ENCODE peak calls at places on chromosome 19, in ten cellular contexts. I, D, X, G, O, V, C, N, B and J are unnamed samples.

GRCh38 chr19:14149509-14149994 is 13.2 kb upstream of the ASF1B start:
- DNase-seq in I (no peak), D (no peak), X (peak; percentile 51), G (no peak), O (peak; percentile 38), V (peak; percentile 86), C (peak; percentile 89), N (no peak), B (no peak), J (no peak)

GRCh38 chr19:38792250-38793111 is 3.5 kb downstream of the LGALS7B start:
- DNase-seq in I (no peak), D (no peak), X (no peak), G (no peak), O (no peak), V (no peak), C (peak; percentile 44), N (no peak), B (no peak), J (no peak)

GRCh38 chr19:13095934-13096890 is 6.4 kb downstream of the LYL1 start:
- DNase-seq in I (no peak), D (no peak), X (no peak), G (no peak), O (no peak), V (no peak), C (no peak), N (no peak), B (no peak), J (peak; percentile 62)

GRCh38 chr19:10568444-10568825 is 344 bp downstream of the CDKN2D start:
- DNase-seq in I (no peak), D (no peak), X (no peak), G (peak; percentile 37), O (no peak), V (peak; percentile 72), C (no peak), N (no peak), B (no peak), J (peak; percentile 92)

GRCh38 chr19:50912727-50913716 is 1.8 kb upstream of the KLK4 start:
- DNase-seq in I (no peak), D (no peak), X (no peak), G (no peak), O (no peak), V (no peak), C (no peak), N (no peak), B (no peak), J (no peak)

GRCh38 chr19:5985098-5985783 is 7.3 kb upstream of the RANBP3 start:
- DNase-seq in I (no peak), D (peak; percentile 45), X (no peak), G (peak; percentile 70), O (no peak), V (no peak), C (peak; percentile 82), N (peak; percentile 71), B (peak; percentile 77), J (no peak)

GRCh38 chr19:44720945-44721344 is 22.0 kb downstream of the CEACAM16 start:
- DNase-seq in I (no peak), D (no peak), X (no peak), G (no peak), O (no peak), V (no peak), C (peak; percentile 28), N (no peak), B (no peak), J (no peak)

GRCh38 chr19:18340990-18341868 is 831 bp downstream of the PGPEP1 start:
- DNase-seq in I (no peak), D (peak; percentile 39), X (peak; percentile 26), G (peak; percentile 66), O (peak; percentile 54), V (peak; percentile 75), C (no peak), N (peak; percentile 61), B (peak; percentile 39), J (peak; percentile 72)

GRCh38 chr19:33810821-33811220 is 14.2 kb downstream of the KCTD15 start:
- DNase-seq in I (no peak), D (no peak), X (no peak), G (no peak), O (no peak), V (no peak), C (no peak), N (no peak), B (no peak), J (no peak)

GRCh38 chr19:5036733-5037681 is 68.1 kb downstream of the KDM4B start:
- DNase-seq in I (no peak), D (peak; percentile 88), X (no peak), G (peak; percentile 80), O (peak; percentile 43), V (peak; percentile 79), C (peak; percentile 60), N (peak; percentile 96), B (no peak), J (peak; percentile 51)

GRCh38 chr19:2575734-2576481 is 100.0 kb downstream of the GADD45B start:
- DNase-seq in I (peak; percentile 86), D (no peak), X (no peak), G (no peak), O (no peak), V (peak; percentile 89), C (peak; percentile 96), N (peak; percentile 37), B (no peak), J (peak; percentile 33)

GRCh38 chr19:47432499-47432898 is 13.2 kb upstream of the MEIS3 start:
- DNase-seq in I (no peak), D (no peak), X (no peak), G (no peak), O (no peak), V (no peak), C (no peak), N (no peak), B (no peak), J (no peak)

GRCh38 chr19:18205180-18205915 is 1.5 kb upstream of the RAB3A start:
- DNase-seq in I (peak; percentile 27), D (peak; percentile 50), X (no peak), G (peak; percentile 83), O (peak; percentile 39), V (peak; percentile 91), C (peak; percentile 83), N (peak; percentile 79), B (no peak), J (peak; percentile 86)

GRCh38 chr19:16261584-16262370 is 62.8 kb upstream of the KLF2 start:
- DNase-seq in I (no peak), D (no peak), X (no peak), G (no peak), O (no peak), V (no peak), C (no peak), N (no peak), B (no peak), J (no peak)

GRCh38 chr19:41997121-41997850 is 3.3 kb upstream of the ATP1A3 start:
- DNase-seq in I (no peak), D (peak; percentile 10), X (peak; percentile 29), G (peak; percentile 37), O (no peak), V (no peak), C (peak; percentile 35), N (peak; percentile 36), B (peak; percentile 56), J (peak; percentile 84)

GRCh38 chr19:13210941-13211340 is 60.7 kb downstream of the IER2 start:
- DNase-seq in I (no peak), D (no peak), X (no peak), G (no peak), O (no peak), V (no peak), C (no peak), N (no peak), B (no peak), J (no peak)

GRCh38 chr19:14070268-14071050 is 2.1 kb upstream of the MISP3 start:
- DNase-seq in I (no peak), D (no peak), X (no peak), G (no peak), O (no peak), V (no peak), C (no peak), N (no peak), B (no peak), J (no peak)

GRCh38 chr19:28960986-28961705 is 251.8 kb downstream of the UQCRFS1 start:
- DNase-seq in I (no peak), D (peak; percentile 78), X (no peak), G (peak; percentile 86), O (no peak), V (no peak), C (peak; percentile 44), N (no peak), B (peak; percentile 32), J (no peak)

GRCh38 chr19:50330365-50331078 is 1.3 kb upstream of the KCNC3 start:
- DNase-seq in I (no peak), D (no peak), X (peak; percentile 69), G (peak; percentile 22), O (peak; percentile 78), V (peak; percentile 85), C (peak; percentile 41), N (peak; percentile 69), B (peak; percentile 84), J (peak; percentile 83)

GRCh38 chr19:14467391-14467790 is 7.8 kb downstream of the PTGER1 start:
- DNase-seq in I (no peak), D (no peak), X (no peak), G (no peak), O (no peak), V (no peak), C (no peak), N (no peak), B (no peak), J (no peak)

GRCh38 chr19:10915511-10916091 is 12.8 kb downstream of the YIPF2 start:
- DNase-seq in I (peak; percentile 89), D (peak; percentile 84), X (no peak), G (peak; percentile 95), O (no peak), V (no peak), C (peak; percentile 66), N (peak; percentile 100), B (peak; percentile 43), J (no peak)

GRCh38 chr19:35743640-35744306 is 1.4 kb downstream of the U2AF1L4 start:
- DNase-seq in I (no peak), D (no peak), X (no peak), G (no peak), O (no peak), V (no peak), C (no peak), N (no peak), B (no peak), J (no peak)

GRCh38 chr19:15448778-15449619 is 757 bp downstream of the WIZ start:
- DNase-seq in I (no peak), D (no peak), X (no peak), G (peak; percentile 44), O (no peak), V (no peak), C (peak; percentile 39), N (peak; percentile 49), B (no peak), J (peak; percentile 35)